ENCODE peak calls at places on chromosomes 3 and 15, in seven cellular contexts. One of them, this sample, is unnamed. For H3K27me3, the result is how much of the 10 kb centered on the place peaks cover.

GRCh38 chr15:64354683-64355558 is 1.1 kb downstream of the CSNK1G1 start:
- DNase-seq in upper lobe of right lung: no peak
- DNase-seq in body of pancreas: peak
- DNase-seq in sigmoid colon: no peak
- DNase-seq in transverse colon: no peak
- DNase-seq in foreskin keratinocyte: peak
- DNase-seq in colonic mucosa: no peak
- DNase-seq in this sample: no peak

GRCh38 chr3:127097009-127097350 is 96.0 kb upstream of the PRR23E start:
- DNase-seq in colonic mucosa: no peak
- DNase-seq in sigmoid colon: no peak
- DNase-seq in body of pancreas: no peak
- DNase-seq in transverse colon: no peak
- DNase-seq in foreskin keratinocyte: no peak
- DNase-seq in upper lobe of right lung: no peak
- DNase-seq in this sample: no peak

GRCh38 chr3:157999246-157999645 is 107.0 kb downstream of the SHOX2 start:
- DNase-seq in colonic mucosa: no peak
- DNase-seq in foreskin keratinocyte: no peak
- DNase-seq in transverse colon: no peak
- DNase-seq in upper lobe of right lung: no peak
- DNase-seq in body of pancreas: no peak
- DNase-seq in sigmoid colon: no peak
- DNase-seq in this sample: no peak

GRCh38 chr3:11717768-11718581 is 74.3 kb upstream of the VGLL4 start:
- DNase-seq in transverse colon: no peak
- DNase-seq in upper lobe of right lung: no peak
- DNase-seq in sigmoid colon: no peak
- DNase-seq in colonic mucosa: peak
- DNase-seq in body of pancreas: peak
- DNase-seq in foreskin keratinocyte: no peak
- DNase-seq in this sample: no peak

GRCh38 chr3:116886202-116886893 is 176.8 kb downstream of the TUSC7 start:
- DNase-seq in body of pancreas: no peak
- DNase-seq in colonic mucosa: no peak
- DNase-seq in sigmoid colon: no peak
- DNase-seq in foreskin keratinocyte: no peak
- DNase-seq in transverse colon: no peak
- DNase-seq in upper lobe of right lung: no peak
- DNase-seq in this sample: no peak

GRCh38 chr15:40906101-40906946 is 12.1 kb downstream of the VPS18 start:
- DNase-seq in body of pancreas: peak
- DNase-seq in transverse colon: peak
- DNase-seq in foreskin keratinocyte: no peak
- DNase-seq in upper lobe of right lung: peak
- DNase-seq in colonic mucosa: peak
- DNase-seq in sigmoid colon: peak
- DNase-seq in this sample: peak

GRCh38 chr3:18586076-18586475 is 160.9 kb upstream of the SATB1 start:
- DNase-seq in body of pancreas: no peak
- DNase-seq in colonic mucosa: no peak
- DNase-seq in upper lobe of right lung: no peak
- DNase-seq in foreskin keratinocyte: no peak
- DNase-seq in transverse colon: no peak
- DNase-seq in sigmoid colon: no peak
- DNase-seq in this sample: no peak

GRCh38 chr3:183151716-183152385 is 10.7 kb downstream of the LAMP3 start:
- DNase-seq in body of pancreas: no peak
- DNase-seq in sigmoid colon: no peak
- DNase-seq in transverse colon: no peak
- DNase-seq in colonic mucosa: no peak
- DNase-seq in foreskin keratinocyte: no peak
- DNase-seq in upper lobe of right lung: peak
- DNase-seq in this sample: no peak

GRCh38 chr15:90043611-90044010 is 42.5 kb downstream of the ZNF710 start:
- DNase-seq in sigmoid colon: no peak
- DNase-seq in transverse colon: no peak
- DNase-seq in foreskin keratinocyte: no peak
- DNase-seq in body of pancreas: no peak
- DNase-seq in upper lobe of right lung: no peak
- DNase-seq in colonic mucosa: no peak
- DNase-seq in this sample: no peak

GRCh38 chr3:44208086-44208485 is 33.6 kb upstream of the TOPAZ1 start:
- DNase-seq in colonic mucosa: no peak
- DNase-seq in sigmoid colon: no peak
- DNase-seq in transverse colon: no peak
- DNase-seq in upper lobe of right lung: no peak
- DNase-seq in body of pancreas: no peak
- DNase-seq in foreskin keratinocyte: peak
- DNase-seq in this sample: no peak

GRCh38 chr15:28133281-28133680 is 34.2 kb upstream of the OCA2 start:
- DNase-seq in colonic mucosa: no peak
- DNase-seq in transverse colon: no peak
- DNase-seq in sigmoid colon: no peak
- DNase-seq in foreskin keratinocyte: no peak
- DNase-seq in body of pancreas: no peak
- DNase-seq in upper lobe of right lung: no peak
- DNase-seq in this sample: no peak

GRCh38 chr3:150097588-150097890 is 126.8 kb upstream of the PFN2 start:
- DNase-seq in colonic mucosa: no peak
- DNase-seq in sigmoid colon: no peak
- DNase-seq in foreskin keratinocyte: peak
- DNase-seq in upper lobe of right lung: no peak
- DNase-seq in transverse colon: no peak
- DNase-seq in body of pancreas: no peak
- DNase-seq in this sample: no peak

GRCh38 chr15:58042006-58042405 is 23.5 kb downstream of the ALDH1A2 start:
- DNase-seq in sigmoid colon: no peak
- DNase-seq in foreskin keratinocyte: no peak
- DNase-seq in upper lobe of right lung: no peak
- DNase-seq in body of pancreas: no peak
- DNase-seq in transverse colon: no peak
- DNase-seq in colonic mucosa: no peak
- DNase-seq in this sample: no peak

GRCh38 chr15:62985768-62986167 is 56.8 kb upstream of the TPM1 start:
- DNase-seq in transverse colon: no peak
- DNase-seq in upper lobe of right lung: no peak
- DNase-seq in foreskin keratinocyte: no peak
- DNase-seq in colonic mucosa: no peak
- DNase-seq in sigmoid colon: no peak
- DNase-seq in body of pancreas: no peak
- DNase-seq in this sample: peak

GRCh38 chr3:23993556-23994246 is 48.6 kb downstream of the NR1D2 start:
- DNase-seq in transverse colon: no peak
- DNase-seq in foreskin keratinocyte: no peak
- DNase-seq in colonic mucosa: no peak
- DNase-seq in body of pancreas: no peak
- DNase-seq in sigmoid colon: no peak
- DNase-seq in upper lobe of right lung: no peak
- DNase-seq in this sample: no peak

GRCh38 chr3:173893066-173893465 is 495.5 kb downstream of the NLGN1 start:
- DNase-seq in colonic mucosa: no peak
- DNase-seq in foreskin keratinocyte: peak
- DNase-seq in transverse colon: no peak
- DNase-seq in upper lobe of right lung: no peak
- DNase-seq in sigmoid colon: no peak
- DNase-seq in body of pancreas: no peak
- DNase-seq in this sample: no peak

GRCh38 chr15:90106522-90107117 is 4.4 kb upstream of the IDH2 start:
- DNase-seq in foreskin keratinocyte: peak
- DNase-seq in upper lobe of right lung: no peak
- DNase-seq in colonic mucosa: peak
- DNase-seq in transverse colon: no peak
- DNase-seq in sigmoid colon: peak
- DNase-seq in body of pancreas: no peak
- DNase-seq in this sample: no peak

GRCh38 chr3:178849220-178849910 is 222.2 kb downstream of the ZMAT3 start:
- DNase-seq in upper lobe of right lung: no peak
- DNase-seq in colonic mucosa: no peak
- DNase-seq in foreskin keratinocyte: no peak
- DNase-seq in body of pancreas: no peak
- DNase-seq in sigmoid colon: no peak
- DNase-seq in transverse colon: no peak
- DNase-seq in this sample: no peak

GRCh38 chr3:172194702-172195392 is 155.5 kb downstream of the FNDC3B start:
- DNase-seq in transverse colon: no peak
- DNase-seq in foreskin keratinocyte: no peak
- DNase-seq in sigmoid colon: no peak
- DNase-seq in body of pancreas: no peak
- DNase-seq in colonic mucosa: no peak
- DNase-seq in upper lobe of right lung: no peak
- DNase-seq in this sample: no peak

GRCh38 chr3:119627461-119627860 is 29.8 kb downstream of the PLA1A start:
- DNase-seq in transverse colon: peak
- DNase-seq in foreskin keratinocyte: no peak
- DNase-seq in upper lobe of right lung: peak
- DNase-seq in body of pancreas: no peak
- DNase-seq in sigmoid colon: no peak
- DNase-seq in colonic mucosa: no peak
- DNase-seq in this sample: no peak

GRCh38 chr15:36966704-36967103 is 133.6 kb downstream of the MEIS2 start:
- DNase-seq in transverse colon: no peak
- DNase-seq in upper lobe of right lung: no peak
- DNase-seq in colonic mucosa: no peak
- DNase-seq in foreskin keratinocyte: no peak
- DNase-seq in sigmoid colon: no peak
- DNase-seq in body of pancreas: peak
- DNase-seq in this sample: no peak

GRCh38 chr3:191255156-191255555 is 56.1 kb downstream of the OSTN start:
- DNase-seq in foreskin keratinocyte: no peak
- DNase-seq in colonic mucosa: no peak
- DNase-seq in body of pancreas: no peak
- DNase-seq in transverse colon: no peak
- DNase-seq in sigmoid colon: no peak
- DNase-seq in upper lobe of right lung: no peak
- DNase-seq in this sample: no peak

GRCh38 chr15:77502379-77503095 is 81.8 kb downstream of the HMG20A start:
- DNase-seq in colonic mucosa: no peak
- DNase-seq in transverse colon: no peak
- DNase-seq in foreskin keratinocyte: no peak
- DNase-seq in sigmoid colon: no peak
- DNase-seq in body of pancreas: no peak
- DNase-seq in upper lobe of right lung: no peak
- DNase-seq in this sample: no peak

GRCh38 chr3:47404420-47404819 is 23.6 kb downstream of the PTPN23 start:
- DNase-seq in body of pancreas: no peak
- DNase-seq in transverse colon: no peak
- DNase-seq in foreskin keratinocyte: no peak
- DNase-seq in upper lobe of right lung: no peak
- DNase-seq in colonic mucosa: no peak
- DNase-seq in sigmoid colon: no peak
- DNase-seq in this sample: no peak

GRCh38 chr3:20575153-20575552 is 389.1 kb upstream of the SGO1 start:
- DNase-seq in colonic mucosa: no peak
- DNase-seq in upper lobe of right lung: no peak
- DNase-seq in foreskin keratinocyte: peak
- DNase-seq in sigmoid colon: no peak
- DNase-seq in transverse colon: no peak
- DNase-seq in body of pancreas: no peak
- DNase-seq in this sample: peak

GRCh38 chr15:75302318-75302717 is 19.7 kb downstream of the GOLGA6D start:
- DNase-seq in foreskin keratinocyte: no peak
- DNase-seq in upper lobe of right lung: no peak
- DNase-seq in body of pancreas: no peak
- DNase-seq in colonic mucosa: no peak
- DNase-seq in sigmoid colon: peak
- DNase-seq in transverse colon: no peak
- DNase-seq in this sample: no peak
- H3K27ac ChIP-seq in foreskin keratinocyte: no peak
- H3K27ac ChIP-seq in upper lobe of right lung: no peak
- H3K27ac ChIP-seq in body of pancreas: no peak
- H3K27ac ChIP-seq in colonic mucosa: no peak
- H3K27ac ChIP-seq in sigmoid colon: no peak
- H3K27ac ChIP-seq in transverse colon: no peak
- H3K27ac ChIP-seq in this sample: no peak

DNA sequence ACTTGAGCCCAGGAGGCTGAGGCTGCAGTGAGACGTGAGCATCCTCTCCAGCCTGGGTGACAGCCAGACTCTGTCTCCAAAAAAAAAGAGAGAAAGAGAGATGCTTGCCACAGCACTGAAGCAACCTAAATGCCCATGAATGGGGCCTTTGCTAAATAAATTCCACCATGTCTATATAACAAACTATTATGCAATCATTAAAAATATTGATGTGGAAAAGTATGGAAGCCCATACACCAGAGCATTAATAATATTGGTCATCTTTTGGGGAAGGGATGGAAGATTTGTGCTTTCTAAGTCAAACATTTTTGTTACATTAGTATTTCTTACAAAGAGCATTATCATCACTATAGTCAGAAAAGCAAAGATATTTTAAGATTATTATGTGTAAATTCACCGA is 116.6 kb downstream of the MEGF11 start:
- DNase-seq in colonic mucosa: no peak
- DNase-seq in body of pancreas: no peak
- DNase-seq in upper lobe of right lung: no peak
- DNase-seq in foreskin keratinocyte: no peak
- DNase-seq in sigmoid colon: no peak
- DNase-seq in transverse colon: no peak
- DNase-seq in this sample: no peak
- H3K27me3 ChIP-seq in colonic mucosa: under half
- H3K27me3 ChIP-seq in body of pancreas: under half
- H3K27me3 ChIP-seq in upper lobe of right lung: under half
- H3K27me3 ChIP-seq in foreskin keratinocyte: half or more
- H3K27me3 ChIP-seq in sigmoid colon: under half
- H3K27me3 ChIP-seq in transverse colon: under half
- H3K27me3 ChIP-seq in this sample: under half

GRCh38 chr3:151307131-151307530 is 9.5 kb downstream of the GPR87 start:
- DNase-seq in upper lobe of right lung: no peak
- DNase-seq in colonic mucosa: no peak
- DNase-seq in body of pancreas: no peak
- DNase-seq in transverse colon: no peak
- DNase-seq in sigmoid colon: no peak
- DNase-seq in foreskin keratinocyte: no peak
- DNase-seq in this sample: no peak
- H3K27ac ChIP-seq in upper lobe of right lung: no peak
- H3K27ac ChIP-seq in colonic mucosa: no peak
- H3K27ac ChIP-seq in body of pancreas: no peak
- H3K27ac ChIP-seq in transverse colon: no peak
- H3K27ac ChIP-seq in sigmoid colon: no peak
- H3K27ac ChIP-seq in foreskin keratinocyte: peak
- H3K27ac ChIP-seq in this sample: no peak

DNA sequence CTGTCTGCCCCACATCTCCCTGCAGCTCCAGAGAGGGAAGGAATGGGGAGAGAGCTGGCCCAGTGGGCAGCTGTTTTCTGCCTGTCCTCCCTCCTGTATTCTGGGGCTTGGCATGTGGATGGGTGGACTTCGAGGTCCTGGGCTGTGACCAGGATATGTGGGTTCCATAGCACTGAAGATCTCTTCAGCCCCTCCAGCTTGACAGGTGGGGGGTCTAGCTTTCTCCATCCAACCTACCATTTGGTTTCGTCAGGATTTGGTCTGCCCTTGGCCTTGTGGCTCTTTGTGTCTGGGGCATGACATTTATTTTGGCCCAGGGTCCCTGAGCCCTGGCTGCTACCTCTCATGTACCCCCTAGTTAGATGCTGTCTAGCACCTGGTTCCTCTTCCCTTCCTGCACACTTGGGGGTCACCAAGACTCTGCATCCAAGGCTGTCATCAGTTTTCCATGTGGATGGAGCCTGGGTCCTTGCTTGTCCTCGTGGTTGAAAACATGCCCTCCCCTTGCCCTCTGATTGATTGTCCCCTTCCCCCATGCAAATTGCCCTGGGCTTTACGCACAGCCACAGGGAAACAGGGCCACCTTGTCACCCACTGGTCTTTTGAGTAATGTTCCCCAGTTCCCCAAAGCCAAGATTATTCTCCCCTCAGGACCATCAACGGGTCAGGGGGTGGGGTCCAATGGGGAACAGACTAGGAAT is 3.2 kb downstream of the EPHB3 start:
- DNase-seq in colonic mucosa: no peak
- DNase-seq in transverse colon: no peak
- DNase-seq in sigmoid colon: no peak
- DNase-seq in upper lobe of right lung: no peak
- DNase-seq in body of pancreas: no peak
- DNase-seq in foreskin keratinocyte: no peak
- DNase-seq in this sample: no peak
- H3K27me3 ChIP-seq in colonic mucosa: under half
- H3K27me3 ChIP-seq in transverse colon: under half
- H3K27me3 ChIP-seq in sigmoid colon: under half
- H3K27me3 ChIP-seq in upper lobe of right lung: under half
- H3K27me3 ChIP-seq in body of pancreas: under half
- H3K27me3 ChIP-seq in foreskin keratinocyte: under half
- H3K27me3 ChIP-seq in this sample: under half

This sample was measured in AG04450.